ENCODE peak calls at places on chromosomes 16 and 17, in eight cellular contexts. Z, N, H, X, I, D, Y and O are unnamed samples.

GRCh38 chr17:37826497-37827115 is 81.7 kb upstream of the HNF1B start:
- DNase-seq in Z (no peak), N (no peak), H (no peak), X (no peak), I (no peak), D (peak; percentile 31), Y (no peak), O (no peak)

GRCh38 chr17:73189417-73190099 is 3.3 kb upstream of the COG1 start:
- DNase-seq in Z (no peak), N (peak; percentile 70), H (no peak), X (peak; percentile 67), I (no peak), D (no peak), Y (peak; percentile 39), O (peak; percentile 72)

GRCh38 chr17:499836-500543 is 147.4 kb upstream of the RPH3AL start:
- DNase-seq in Z (no peak), N (no peak), H (no peak), X (no peak), I (no peak), D (no peak), Y (peak; percentile 32), O (no peak)

GRCh38 chr16:1863681-1864460 is 8.1 kb downstream of the MEIOB start:
- DNase-seq in Z (no peak), N (peak; percentile 51), H (no peak), X (peak; percentile 68), I (no peak), D (no peak), Y (no peak), O (peak; percentile 66)

GRCh38 chr17:8105957-8106398 is 12.3 kb downstream of the ALOXE3 start:
- DNase-seq in Z (no peak), N (peak; percentile 94), H (no peak), X (peak; percentile 32), I (no peak), D (no peak), Y (no peak), O (peak; percentile 44)

GRCh38 chr16:67394271-67395104 is 1.2 kb upstream of the TPPP3 start:
- DNase-seq in Z (peak; percentile 46), N (no peak), H (no peak), X (no peak), I (peak; percentile 67), D (peak; percentile 32), Y (no peak), O (no peak)

GRCh38 chr16:47732122-47732805 is 271.1 kb downstream of the PHKB start:
- DNase-seq in Z (no peak), N (peak; percentile 84), H (peak; percentile 17), X (peak; percentile 68), I (no peak), D (no peak), Y (no peak), O (peak; percentile 91)

GRCh38 chr17:49822829-49823228 is 25.0 kb downstream of the TAC4 start:
- DNase-seq in Z (no peak), N (peak; percentile 58), H (no peak), X (peak; percentile 68), I (no peak), D (peak; percentile 44), Y (no peak), O (peak; percentile 92)

GRCh38 chr17:4811471-4811870 is 4.5 kb downstream of the PLD2 start:
- DNase-seq in Z (no peak), N (peak; percentile 36), H (no peak), X (no peak), I (no peak), D (no peak), Y (no peak), O (no peak)

GRCh38 chr16:55494994-55495421 is 13.9 kb upstream of the LPCAT2 start:
- DNase-seq in Z (no peak), N (peak; percentile 82), H (peak; percentile 90), X (peak; percentile 95), I (peak; percentile 72), D (peak; percentile 58), Y (peak; percentile 51), O (peak; percentile 94)

GRCh38 chr17:10649602-10650001 is 7.5 kb downstream of the MYH3 start:
- DNase-seq in Z (no peak), N (no peak), H (no peak), X (no peak), I (no peak), D (no peak), Y (no peak), O (no peak)

GRCh38 chr16:54375056-54375455 is 88.5 kb upstream of the IRX3 start:
- DNase-seq in Z (no peak), N (no peak), H (no peak), X (no peak), I (no peak), D (no peak), Y (no peak), O (no peak)

GRCh38 chr17:35129973-35130351 is 8.5 kb downstream of the FNDC8 start:
- DNase-seq in Z (no peak), N (peak; percentile 20), H (no peak), X (no peak), I (no peak), D (no peak), Y (no peak), O (no peak)

GRCh38 chr16:2858245-2859025 is 465 bp upstream of the PRSS22 start:
- DNase-seq in Z (peak; percentile 88), N (peak; percentile 78), H (no peak), X (no peak), I (no peak), D (no peak), Y (peak; percentile 91), O (no peak)

GRCh38 chr17:6094926-6095325 is 24.7 kb downstream of the WSCD1 start:
- DNase-seq in Z (no peak), N (no peak), H (no peak), X (no peak), I (no peak), D (no peak), Y (no peak), O (no peak)

GRCh38 chr16:67197704-67198103 is 1.2 kb upstream of the ELMO3 start:
- DNase-seq in Z (no peak), N (no peak), H (no peak), X (no peak), I (no peak), D (no peak), Y (no peak), O (no peak)

GRCh38 chr17:48933035-48933434 is 11.6 kb downstream of the SNF8 start:
- DNase-seq in Z (no peak), N (no peak), H (no peak), X (no peak), I (no peak), D (no peak), Y (no peak), O (no peak)

GRCh38 chr16:17446661-17447060 is 24.1 kb downstream of the XYLT1 start:
- DNase-seq in Z (no peak), N (no peak), H (no peak), X (no peak), I (no peak), D (no peak), Y (no peak), O (no peak)

DNA sequence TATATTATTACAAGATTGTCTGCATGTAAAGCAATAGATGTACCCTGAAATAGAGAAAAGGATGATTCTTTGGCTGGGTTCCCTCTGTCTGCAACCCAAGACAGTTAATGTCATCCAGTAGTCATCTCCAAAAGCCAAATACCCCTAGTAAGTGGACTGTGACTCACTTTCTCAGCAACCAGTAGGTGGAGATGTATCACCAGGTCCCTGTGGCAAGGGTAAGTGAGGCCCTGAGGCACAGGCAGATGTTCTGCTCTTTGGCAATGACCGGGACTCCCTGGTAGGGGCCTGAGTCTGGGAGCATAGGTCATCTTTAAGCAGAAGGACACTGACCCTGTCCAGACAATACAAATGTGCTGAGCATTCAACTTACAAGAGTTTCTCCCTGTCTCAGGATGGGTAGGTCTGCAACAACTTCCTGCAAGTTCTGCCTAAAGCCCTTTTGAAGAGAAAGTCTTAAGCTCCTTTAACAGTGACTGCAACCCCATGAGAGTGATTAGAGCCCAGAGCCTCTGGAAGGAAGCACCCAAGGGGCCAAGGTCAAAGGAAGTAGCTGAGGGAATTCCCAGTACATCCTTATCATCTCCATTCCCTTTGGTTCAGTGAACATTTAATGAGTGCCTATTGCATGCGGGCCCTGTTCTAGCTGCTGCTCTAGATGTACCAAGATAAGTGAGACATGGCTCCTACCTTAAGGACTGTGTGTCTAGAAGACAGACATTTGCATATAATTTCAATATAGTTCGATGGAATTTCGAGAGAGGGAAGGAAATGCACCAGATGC is 31.9 kb downstream of the PMP22 start:
- DNase-seq in Z (no peak), N (peak; percentile 40), H (no peak), X (peak; percentile 53), I (no peak), D (peak; percentile 29), Y (no peak), O (peak; percentile 55)
- TF ChIP-seq CTCF in Z (no peak), N (peak; percentile 8), H (peak; percentile 24), X (peak; percentile 53), I (no peak), D (peak; percentile 29), Y (peak; percentile 13), O (peak; percentile 44)

DNA sequence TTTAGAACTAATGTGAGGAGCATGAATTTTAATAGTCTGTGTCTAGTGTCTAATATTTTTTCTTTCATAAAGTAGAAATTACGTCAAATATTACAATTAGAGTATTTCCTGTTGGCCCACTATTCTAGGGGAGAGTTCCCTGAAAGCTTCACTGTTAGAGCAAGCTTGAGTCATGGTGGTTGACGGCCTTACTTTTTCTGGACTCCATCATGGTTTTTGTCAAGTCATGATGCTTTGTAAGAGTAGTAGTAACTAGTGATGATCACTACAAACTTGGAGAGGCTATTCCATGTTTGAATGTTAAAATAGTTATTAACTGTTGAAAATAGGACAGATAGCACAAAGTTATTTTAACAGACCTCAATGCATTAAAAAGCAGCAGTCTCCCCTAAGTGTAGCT is 1.7 kb downstream of the PSMD11 start:
- DNase-seq in Z (no peak), N (peak; percentile 51), H (no peak), X (peak; percentile 34), I (no peak), D (no peak), Y (no peak), O (peak; percentile 31)
- H3K4me3 ChIP-seq in Z (no peak overlapping the region), N (peak overlapping the region; percentile 96), H (peak overlapping the region; percentile 95), X (no peak overlapping the region), I (peak overlapping the region; percentile 99), D (peak overlapping the region; percentile 87), Y (no peak overlapping the region), O (peak overlapping the region; percentile 88)

GRCh38 chr16:56956756-56957155 is 5.0 kb upstream of the CETP start:
- DNase-seq in Z (no peak), N (no peak), H (no peak), X (no peak), I (no peak), D (no peak), Y (no peak), O (no peak)
- TF ChIP-seq CTCF in Z (no peak), N (no peak), H (no peak), X (peak; percentile 24), I (no peak), D (no peak), Y (no peak), O (no peak)

DNA sequence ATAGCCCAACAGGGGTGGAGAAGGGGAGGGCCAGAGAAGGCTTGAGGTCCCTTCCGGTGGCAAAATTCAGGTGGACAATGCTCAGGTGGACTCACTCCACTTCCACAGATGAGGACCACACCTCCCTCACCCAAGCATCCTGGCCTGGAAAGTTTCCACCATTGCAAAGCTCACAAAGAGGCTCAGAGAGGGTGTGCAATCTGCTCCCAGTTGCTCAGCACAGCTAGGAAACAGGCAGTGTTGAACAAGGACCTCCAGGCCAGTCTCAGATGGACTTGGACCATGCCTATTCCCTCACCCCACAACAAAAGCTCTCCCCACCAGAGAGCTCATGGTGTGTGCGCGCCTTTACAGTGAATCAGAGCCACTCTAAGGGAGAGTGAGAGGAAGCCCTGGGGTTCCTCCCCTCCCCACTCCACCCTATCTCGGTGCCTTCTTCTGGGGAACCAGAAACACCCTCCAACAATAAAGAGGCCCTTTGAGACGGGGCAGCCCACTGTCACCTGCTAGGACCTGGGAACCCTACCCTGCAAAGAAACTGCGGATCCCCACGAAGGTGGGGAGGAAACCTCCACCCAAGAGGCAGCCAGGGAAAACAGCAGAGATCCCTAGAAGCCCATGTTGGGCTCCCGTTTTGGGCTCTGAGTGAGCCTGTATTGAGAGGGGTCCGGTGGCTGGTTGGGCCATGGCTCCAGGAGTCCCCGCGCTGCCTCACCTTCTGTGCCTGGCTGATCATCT is 1.6 kb downstream of the FAM83G start:
- DNase-seq in Z (peak; percentile 36), N (peak; percentile 71), H (no peak), X (peak; percentile 38), I (no peak), D (no peak), Y (no peak), O (no peak)
- H3K4me3 ChIP-seq in Z (peak overlapping the region; percentile 57), N (peak overlapping the region; percentile 65), H (no peak overlapping the region), X (peak overlapping the region; percentile 63), I (peak overlapping the region; percentile 86), D (no peak overlapping the region), Y (peak overlapping the region; percentile 74), O (no peak overlapping the region)